ENCODE peak calls at places on chromosomes 6 and 20, in six cellular contexts. V, N, G, A, H and D are unnamed samples.

GRCh38 chr20:57229490-57229889 is 37.0 kb downstream of the BMP7 start:
- DNase-seq in V (no peak), N (no peak), G (no peak), A (no peak), H (no peak), D (no peak)

GRCh38 chr20:41387433-41387832 is 20.8 kb upstream of the EMILIN3 start:
- DNase-seq in V (peak), N (no peak), G (no peak), A (no peak), H (peak), D (no peak)

GRCh38 chr20:25118529-25118928 is 36.6 kb upstream of the VSX1 start:
- DNase-seq in V (no peak), N (no peak), G (no peak), A (no peak), H (no peak), D (no peak)

GRCh38 chr20:44701116-44701865 is 13.9 kb upstream of the CCN5 start:
- DNase-seq in V (peak), N (peak), G (no peak), A (no peak), H (no peak), D (no peak)

GRCh38 chr6:16800942-16801341 is 39.7 kb upstream of the ATXN1 start:
- DNase-seq in V (no peak), N (no peak), G (no peak), A (no peak), H (no peak), D (no peak)

GRCh38 chr20:46128310-46129151 is 10.4 kb downstream of the CD40 start:
- DNase-seq in V (peak), N (peak), G (no peak), A (no peak), H (peak), D (no peak)

GRCh38 chr6:140051521-140052455 is 677.3 kb upstream of the CITED2 start:
- DNase-seq in V (no peak), N (no peak), G (no peak), A (no peak), H (no peak), D (no peak)

GRCh38 chr6:41072836-41073202 is at the start of gene NFYA:
- DNase-seq in V (no peak), N (peak), G (no peak), A (peak), H (no peak), D (peak)

GRCh38 chr20:34907616-34908469 is 31.4 kb downstream of the ACSS2 start:
- DNase-seq in V (peak), N (no peak), G (no peak), A (no peak), H (peak), D (no peak)

GRCh38 chr6:43043310-43043709 is 10.3 kb downstream of the CUL7 start:
- DNase-seq in V (no peak), N (no peak), G (no peak), A (no peak), H (no peak), D (no peak)

GRCh38 chr6:167661456-167662103 is 165.1 kb upstream of the AFDN start:
- DNase-seq in V (no peak), N (no peak), G (no peak), A (no peak), H (no peak), D (no peak)

GRCh38 chr6:44472250-44472945 is 84.9 kb downstream of the CDC5L start:
- DNase-seq in V (no peak), N (no peak), G (no peak), A (no peak), H (peak), D (no peak)

GRCh38 chr6:22409487-22409886 is 112.7 kb upstream of the PRL start:
- DNase-seq in V (no peak), N (no peak), G (no peak), A (no peak), H (no peak), D (no peak)

GRCh38 chr6:56482525-56482924 is 160.2 kb downstream of the DST start:
- DNase-seq in V (peak), N (no peak), G (no peak), A (no peak), H (no peak), D (no peak)

GRCh38 chr6:151060742-151061100 is 179.0 kb upstream of the AKAP12 start:
- DNase-seq in V (no peak), N (no peak), G (no peak), A (no peak), H (no peak), D (no peak)

GRCh38 chr6:27296106-27296783 is 15.8 kb downstream of the POM121L2 start:
- DNase-seq in V (no peak), N (peak), G (no peak), A (no peak), H (peak), D (no peak)

GRCh38 chr6:27684264-27685211 is 211.6 kb upstream of the ZNF184 start:
- DNase-seq in V (peak), N (peak), G (peak), A (no peak), H (peak), D (no peak)

GRCh38 chr6:113857565-113858066 is 471 bp downstream of the MARCKS start:
- DNase-seq in V (no peak), N (peak), G (no peak), A (no peak), H (no peak), D (no peak)

GRCh38 chr20:51667002-51667408 is 101.2 kb downstream of the ATP9A start:
- DNase-seq in V (no peak), N (no peak), G (no peak), A (no peak), H (no peak), D (no peak)

GRCh38 chr20:34579191-34579661 is 20.7 kb downstream of the MAP1LC3A start:
- DNase-seq in V (peak), N (no peak), G (no peak), A (no peak), H (peak), D (no peak)

DNA sequence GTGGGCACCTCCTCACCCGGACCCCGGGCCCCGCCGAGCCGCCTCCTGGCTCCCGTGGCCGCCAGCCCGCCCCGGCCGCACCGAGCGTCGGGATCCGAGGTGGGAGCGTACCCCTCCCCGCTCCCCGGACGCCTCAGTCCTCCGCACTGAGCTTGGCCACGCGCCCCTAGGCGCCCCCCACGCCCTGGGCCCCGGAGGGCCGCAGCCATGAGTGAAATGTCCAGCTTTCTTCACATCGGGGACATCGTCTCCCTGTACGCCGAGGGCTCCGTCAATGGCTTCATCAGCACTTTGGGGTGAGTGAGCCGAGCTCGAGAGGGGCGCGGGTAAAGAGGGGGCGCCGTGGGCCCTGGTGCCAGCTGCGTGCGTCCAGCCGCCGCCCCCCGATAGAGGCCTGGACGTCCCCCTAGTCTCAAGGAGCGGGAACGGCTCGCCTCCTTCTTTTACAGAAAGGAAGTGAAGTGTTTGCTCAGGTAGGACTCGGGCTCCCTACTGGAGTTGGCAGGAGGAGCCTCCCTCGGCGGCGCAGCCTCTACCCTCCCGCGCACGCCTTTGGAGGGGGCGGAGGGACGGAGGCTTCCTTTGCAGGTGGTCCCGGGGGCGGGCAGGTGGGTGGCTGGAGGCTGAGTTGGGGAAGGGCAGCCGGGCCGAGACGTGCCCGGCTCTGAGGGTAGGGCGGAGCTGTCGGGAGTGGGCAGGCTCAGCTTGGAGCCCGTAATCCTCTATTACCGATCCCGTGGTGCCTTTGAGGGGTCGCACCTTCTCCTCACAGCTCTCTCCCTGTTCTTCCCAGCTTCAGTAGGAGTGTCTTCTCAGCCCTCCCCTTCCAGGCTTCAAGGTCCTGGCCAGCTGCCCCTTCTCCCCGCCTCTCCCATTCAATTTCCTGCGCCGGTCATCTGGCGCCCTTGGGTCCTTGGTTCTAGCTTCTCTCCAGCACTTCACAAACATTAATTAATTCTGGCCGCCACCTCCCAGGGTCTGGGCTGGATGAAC is 570 bp downstream of the ITPR3 start:
- DNase-seq in V (no peak), N (peak), G (no peak), A (peak), H (peak), D (peak)
- TF ChIP-seq POLR2A in V (no peak), N (no peak), G (peak), A (no peak), H (no peak), D (no peak)

DNA sequence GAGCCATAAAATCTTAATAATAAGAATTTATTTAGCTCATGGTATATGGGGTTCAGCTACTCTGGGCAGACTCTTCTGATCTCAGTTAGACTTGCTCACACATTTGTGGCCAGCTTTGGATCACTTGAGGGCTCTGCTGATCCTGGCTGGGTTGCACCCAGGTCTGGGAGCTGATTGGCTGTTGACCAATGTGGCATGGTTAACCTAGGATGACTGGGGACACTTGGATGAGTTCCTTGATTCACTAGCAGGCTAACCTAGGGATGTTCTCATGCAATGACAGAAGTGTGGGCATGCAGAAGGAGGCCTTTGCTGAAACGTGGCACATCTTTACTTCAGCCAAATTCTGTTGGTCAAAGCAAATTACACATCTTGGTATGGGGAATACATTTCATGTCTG is 569.5 kb downstream of the UTRN start:
- DNase-seq in V (no peak), N (no peak), G (no peak), A (no peak), H (no peak), D (no peak)
- TF ChIP-seq TAF1 in V (no peak), N (no peak), G (no peak), A (no peak), H (no peak), D (no peak)

GRCh38 chr20:4682682-4683081 is 39.0 kb upstream of the PRND start:
- DNase-seq in V (no peak), N (no peak), G (no peak), A (no peak), H (no peak), D (no peak)
- TF ChIP-seq POLR2A in V (no peak), N (no peak), G (no peak), A (no peak), H (no peak), D (no peak)

GRCh38 chr20:21564127-21564773 is 50.4 kb upstream of the NKX2-2 start:
- DNase-seq in V (peak), N (no peak), G (no peak), A (no peak), H (no peak), D (no peak)
- TF ChIP-seq TAF1 in V (no peak), N (no peak), G (no peak), A (no peak), H (no peak), D (no peak)